ENCODE peak calls at places on chromosomes 2 and 18, in six cellular contexts. T is natural killer cell; Q is GM04504; H is HEK293T; P is naive thymus-derived CD8-positive, alpha-beta T cell; O is T47D. U is an unnamed sample.

GRCh38 chr2:127107622-127107999 is 657 bp upstream of the BIN1 start:
- DNase-seq in T (no peak), Q (no peak), H (peak), P (no peak), O (peak), U (no peak)

GRCh38 chr2:189506514-189506976 is 65.3 kb downstream of the WDR75 start:
- DNase-seq in T (no peak), Q (no peak), H (no peak), P (no peak), O (no peak), U (no peak)

GRCh38 chr2:205366336-205367060 is 315.8 kb upstream of the NRP2 start:
- DNase-seq in T (no peak), Q (no peak), H (no peak), P (no peak), O (no peak), U (no peak)

GRCh38 chr2:65537651-65538385 is 105.4 kb upstream of the SPRED2 start:
- DNase-seq in T (no peak), Q (no peak), H (no peak), P (no peak), O (no peak), U (no peak)

GRCh38 chr18:40133253-40133652 is 1821.8 kb upstream of the PIK3C3 start:
- DNase-seq in T (no peak), Q (no peak), H (no peak), P (no peak), O (no peak), U (no peak)

GRCh38 chr18:77100751-77101355 is 31.7 kb downstream of the MBP start:
- DNase-seq in T (peak), Q (no peak), H (no peak), P (no peak), O (no peak), U (no peak)

GRCh38 chr2:96868555-96869280 is 1.2 kb downstream of the SEMA4C start:
- DNase-seq in T (peak), Q (peak), H (peak), P (peak), O (peak), U (peak)

GRCh38 chr2:105803773-105804172 is 59.1 kb downstream of the NCK2 start:
- DNase-seq in T (no peak), Q (no peak), H (no peak), P (no peak), O (no peak), U (no peak)

GRCh38 chr2:99651930-99652670 is 162.3 kb upstream of the REV1 start:
- DNase-seq in T (no peak), Q (no peak), H (no peak), P (no peak), O (no peak), U (no peak)

GRCh38 chr18:31156831-31157763 is 5.6 kb downstream of the DSC1 start:
- DNase-seq in T (no peak), Q (no peak), H (peak), P (no peak), O (peak), U (no peak)

GRCh38 chr2:236988690-236989639 is 96.7 kb upstream of the COPS8 start:
- DNase-seq in T (no peak), Q (no peak), H (no peak), P (no peak), O (peak), U (no peak)

GRCh38 chr2:177939211-177939610 is 133.4 kb downstream of the PDE11A start:
- DNase-seq in T (no peak), Q (no peak), H (no peak), P (no peak), O (no peak), U (no peak)

GRCh38 chr2:206981739-206982336 is 42.5 kb downstream of the CPO start:
- DNase-seq in T (peak), Q (peak), H (peak), P (peak), O (peak), U (peak)

GRCh38 chr2:29847901-29848300 is 73.5 kb downstream of the ALK start:
- DNase-seq in T (no peak), Q (no peak), H (no peak), P (no peak), O (no peak), U (no peak)

GRCh38 chr2:53826587-53827397 is 33.0 kb downstream of the GPR75 start:
- DNase-seq in T (no peak), Q (no peak), H (no peak), P (no peak), O (no peak), U (no peak)

GRCh38 chr2:57460875-57461274 is 585.7 kb upstream of the VRK2 start:
- DNase-seq in T (no peak), Q (no peak), H (no peak), P (no peak), O (no peak), U (no peak)

GRCh38 chr2:113962692-113963480 is 73.0 kb downstream of the ACTR3 start:
- DNase-seq in T (no peak), Q (no peak), H (no peak), P (no peak), O (no peak), U (no peak)

GRCh38 chr2:54522624-54523281 is 66.6 kb downstream of the SPTBN1 start:
- DNase-seq in T (peak), Q (no peak), H (peak), P (peak), O (peak), U (peak)

GRCh38 chr18:50286391-50287027 is 983 bp downstream of the CXXC1 start:
- DNase-seq in T (no peak), Q (no peak), H (no peak), P (no peak), O (no peak), U (no peak)

GRCh38 chr2:217761645-217762277 is 241.0 kb downstream of the TNS1 start:
- DNase-seq in T (no peak), Q (no peak), H (no peak), P (no peak), O (no peak), U (no peak)

GRCh38 chr2:149832256-149832655 is 244.7 kb upstream of the MMADHC start:
- DNase-seq in T (no peak), Q (no peak), H (no peak), P (no peak), O (no peak), U (no peak)

GRCh38 chr18:13462686-13463085 is 244.1 kb downstream of the LDLRAD4 start:
- DNase-seq in T (no peak), Q (no peak), H (no peak), P (no peak), O (no peak), U (no peak)

GRCh38 chr18:62523631-62524442 is 1.0 kb downstream of the ZCCHC2 start:
- DNase-seq in T (peak), Q (no peak), H (peak), P (peak), O (no peak), U (no peak)

GRCh38 chr2:20557226-20557625 is 93.7 kb downstream of the HS1BP3 start:
- DNase-seq in T (no peak), Q (no peak), H (no peak), P (no peak), O (no peak), U (no peak)

GRCh38 chr2:196592331-196592911 is 47.1 kb upstream of the CCDC150 start:
- DNase-seq in T (no peak), Q (no peak), H (peak), P (no peak), O (peak), U (peak)

GRCh38 chr2:17879137-17879912 is 858 bp downstream of the KCNS3 start:
- DNase-seq in T (no peak), Q (no peak), H (peak), P (no peak), O (peak), U (peak)

GRCh38 chr2:136297974-136298373 is 180.0 kb upstream of the CXCR4 start:
- DNase-seq in T (no peak), Q (no peak), H (no peak), P (no peak), O (no peak), U (no peak)